ENCODE peak calls at places on chromosomes 13 and 19, in four cellular contexts. A is GM12878, U is SK-N-SH, I is HepG2. H is an unnamed sample.

GRCh38 chr13:98372886-98373285 is 195.8 kb upstream of the RNF113B start:
- DNase-seq in A (no peak), U (no peak), I (no peak), H (peak)

GRCh38 chr13:112455476-112456059 is 79.4 kb downstream of the SPACA7 start:
- DNase-seq in U (no peak), A (no peak), I (no peak), H (no peak)

GRCh38 chr13:48411281-48412099 is 1.4 kb downstream of the LPAR6 start:
- DNase-seq in A (no peak), I (no peak), U (no peak), H (no peak)

GRCh38 chr13:113115363-113116205 is 7.0 kb upstream of the F10 start:
- DNase-seq in A (no peak), I (no peak), U (peak), H (no peak)

GRCh38 chr13:113971471-113972231 is 2.2 kb downstream of the C13orf46 start:
- DNase-seq in I (no peak), U (no peak), A (no peak), H (no peak)

GRCh38 chr19:7355871-7356270 is 7.1 kb downstream of the ARHGEF18 start:
- DNase-seq in U (no peak), A (no peak), I (no peak), H (no peak)

GRCh38 chr19:40690050-40690698 is at the start of gene NUMBL:
- DNase-seq in U (peak), A (no peak), I (no peak), H (no peak)

GRCh38 chr13:46179576-46180368 is 2.2 kb downstream of the LCP1 start:
- DNase-seq in I (no peak), U (no peak), A (no peak), H (no peak)

GRCh38 chr13:109249780-109250528 is 536.4 kb downstream of the IRS2 start:
- DNase-seq in U (no peak), I (no peak), A (no peak), H (no peak)

GRCh38 chr19:3266792-3267469 is 42.5 kb downstream of the CELF5 start:
- DNase-seq in A (no peak), I (no peak), U (no peak), H (peak)

GRCh38 chr13:112768795-112769411 is 79.1 kb downstream of the ATP11A start:
- DNase-seq in A (peak), I (no peak), U (no peak), H (no peak)

GRCh38 chr19:27742041-27742440 is 1470.9 kb downstream of the UQCRFS1 start:
- DNase-seq in I (no peak), A (no peak), U (no peak), H (no peak)

GRCh38 chr13:90701264-90701663 is 646.2 kb upstream of the MIR17HG start:
- DNase-seq in U (no peak), I (no peak), A (no peak), H (no peak)

GRCh38 chr19:55253842-55254624 is 4.8 kb downstream of the PPP6R1 start:
- DNase-seq in I (no peak), A (peak), U (no peak), H (no peak)

GRCh38 chr13:24540236-24541126 is 27.9 kb upstream of the PARP4 start:
- DNase-seq in U (peak), A (no peak), I (peak), H (peak)

GRCh38 chr13:78382481-78382880 is 220.9 kb downstream of the POU4F1 start:
- DNase-seq in U (no peak), A (no peak), I (no peak), H (no peak)

GRCh38 chr13:43444085-43444484 is 342.7 kb downstream of the ENOX1 start:
- DNase-seq in A (no peak), I (no peak), U (no peak), H (no peak)

GRCh38 chr19:22532388-22533310 is 101.5 kb upstream of the ZNF492 start:
- DNase-seq in A (no peak), I (no peak), U (no peak), H (no peak)

GRCh38 chr13:112226320-112227002 is 149.7 kb upstream of the SPACA7 start:
- DNase-seq in I (no peak), A (no peak), U (no peak), H (no peak)

GRCh38 chr13:98484289-98485219 is 92.4 kb downstream of the STK24 start:
- DNase-seq in A (no peak), I (peak), U (no peak), H (peak)

GRCh38 chr19:10766681-10767201 is 48.9 kb downstream of the DNM2 start:
- DNase-seq in A (no peak), I (no peak), U (peak), H (no peak)
- TF ChIP-seq FOXM1 in A (no peak), I (no peak), U (no peak), H (no peak)

GRCh38 chr13:40692946-40693345 is 26.5 kb upstream of the FOXO1 start:
- DNase-seq in U (no peak), A (peak), I (no peak), H (no peak)
- TF ChIP-seq FOXM1 in U (no peak), A (no peak), I (no peak), H (no peak)

DNA sequence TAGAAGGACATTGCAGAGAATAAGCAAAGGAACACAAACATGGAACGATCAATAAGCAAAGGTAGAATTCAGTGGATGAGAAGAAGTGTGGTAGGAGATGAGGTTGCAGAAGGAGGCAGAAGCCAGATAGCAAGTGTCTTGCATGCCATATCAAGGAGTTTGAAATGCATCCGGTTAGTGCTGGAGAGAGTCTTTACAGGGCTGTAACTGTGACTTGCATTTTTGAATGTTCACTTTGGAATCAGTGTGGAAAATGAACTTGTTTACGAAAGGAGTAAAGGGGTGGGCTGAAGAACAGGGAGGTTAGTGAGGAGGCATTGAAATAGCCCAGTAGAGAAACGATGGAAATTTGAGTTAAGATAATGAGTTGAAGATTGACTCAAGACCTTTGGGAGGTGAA is 90.7 kb upstream of the MBNL2 start:
- DNase-seq in A (no peak), I (no peak), U (no peak), H (no peak)
- TF ChIP-seq FOXM1 in A (no peak), I (no peak), U (no peak), H (no peak)

DNA sequence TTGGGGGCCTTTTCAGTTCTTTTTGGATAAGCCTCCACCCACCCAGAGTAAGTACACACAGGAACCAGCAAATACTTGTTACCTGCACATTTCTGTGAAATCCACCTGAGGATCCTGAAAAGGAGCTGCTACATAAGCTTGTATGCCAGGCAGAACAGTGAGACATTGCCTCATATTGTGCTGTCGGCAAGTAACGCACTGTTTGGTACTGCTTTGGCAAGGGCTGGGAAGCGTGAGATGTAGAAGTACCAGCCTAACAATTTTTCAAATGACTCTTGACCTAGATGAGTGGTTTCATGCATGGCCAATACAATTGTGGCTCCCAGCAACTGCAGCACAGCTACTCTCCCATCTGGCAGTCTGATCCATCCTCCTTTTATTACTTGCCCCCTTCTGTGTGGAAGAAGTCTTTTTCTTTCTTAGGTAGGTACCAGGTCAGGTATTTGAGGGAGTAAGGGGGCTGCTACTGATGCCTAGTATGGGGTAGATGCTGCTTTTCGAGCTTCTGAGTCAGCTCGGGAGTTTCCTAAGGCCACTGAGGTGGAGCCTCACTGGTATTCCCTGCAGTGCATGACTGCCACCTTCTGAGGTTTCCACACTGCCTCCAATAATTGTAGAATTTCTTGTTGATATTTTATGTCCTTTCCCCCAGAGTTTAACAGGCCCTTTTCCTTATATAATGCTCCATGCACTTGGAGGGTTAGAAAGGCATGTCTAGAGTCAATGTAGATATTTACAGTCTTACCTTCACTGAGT is 52.2 kb downstream of the ZNF737 start:
- DNase-seq in A (no peak), U (no peak), I (no peak), H (no peak)
- TF ChIP-seq FOXM1 in A (no peak), U (no peak), I (no peak), H (no peak)

DNA sequence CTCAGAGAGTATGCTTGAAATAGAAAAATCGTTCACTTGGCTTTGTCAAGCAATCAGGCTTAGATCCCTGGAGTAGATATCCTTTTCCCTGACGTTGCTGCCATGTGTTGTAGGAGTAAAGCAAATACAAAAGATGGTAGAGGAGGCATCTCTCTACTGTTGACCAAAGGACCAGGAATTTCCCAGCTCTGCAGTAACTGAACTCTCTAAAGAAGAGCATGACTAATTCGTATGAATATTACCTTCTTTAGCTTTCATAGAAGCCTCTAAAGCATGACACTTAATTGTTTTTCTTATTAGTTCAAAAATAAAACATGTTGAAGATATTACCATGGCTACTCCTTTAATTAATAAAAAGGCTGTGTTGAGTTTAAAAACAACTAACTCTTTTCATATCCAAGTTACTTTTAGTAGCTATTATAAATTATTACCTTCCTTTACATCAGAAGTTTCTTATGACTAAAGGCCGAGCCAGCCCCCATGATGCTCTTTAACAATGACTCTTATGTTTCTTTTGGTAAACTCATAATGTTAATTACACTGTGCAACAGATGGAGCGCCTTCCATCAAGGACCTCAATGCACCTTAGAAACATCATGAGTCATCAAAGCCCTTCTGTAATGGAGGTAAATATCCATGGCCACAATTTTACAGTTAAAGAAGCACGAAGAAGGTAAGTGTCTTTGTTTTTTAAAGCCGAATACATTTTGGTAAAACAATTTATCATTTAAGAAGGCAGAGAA is 352.4 kb downstream of the KLF5 start:
- DNase-seq in I (no peak), U (no peak), A (no peak), H (no peak)
- TF ChIP-seq FOXM1 in I (no peak), U (no peak), A (no peak), H (no peak)

GRCh38 chr19:39317476-39317875 is 3.2 kb downstream of the LRFN1 start:
- DNase-seq in A (no peak), U (no peak), I (no peak), H (no peak)

GRCh38 chr19:39315933-39316332 is 4.7 kb downstream of the LRFN1 start:
- DNase-seq in A (no peak), U (no peak), I (no peak), H (no peak)

GRCh38 chr19:39310558-39311311 is 9.9 kb downstream of the LRFN1 start:
- DNase-seq in U (no peak), A (no peak), I (no peak), H (no peak)

GRCh38 chr19:39316627-39317321 is 3.9 kb downstream of the LRFN1 start:
- DNase-seq in A (no peak), U (no peak), I (no peak), H (no peak)

DNA sequence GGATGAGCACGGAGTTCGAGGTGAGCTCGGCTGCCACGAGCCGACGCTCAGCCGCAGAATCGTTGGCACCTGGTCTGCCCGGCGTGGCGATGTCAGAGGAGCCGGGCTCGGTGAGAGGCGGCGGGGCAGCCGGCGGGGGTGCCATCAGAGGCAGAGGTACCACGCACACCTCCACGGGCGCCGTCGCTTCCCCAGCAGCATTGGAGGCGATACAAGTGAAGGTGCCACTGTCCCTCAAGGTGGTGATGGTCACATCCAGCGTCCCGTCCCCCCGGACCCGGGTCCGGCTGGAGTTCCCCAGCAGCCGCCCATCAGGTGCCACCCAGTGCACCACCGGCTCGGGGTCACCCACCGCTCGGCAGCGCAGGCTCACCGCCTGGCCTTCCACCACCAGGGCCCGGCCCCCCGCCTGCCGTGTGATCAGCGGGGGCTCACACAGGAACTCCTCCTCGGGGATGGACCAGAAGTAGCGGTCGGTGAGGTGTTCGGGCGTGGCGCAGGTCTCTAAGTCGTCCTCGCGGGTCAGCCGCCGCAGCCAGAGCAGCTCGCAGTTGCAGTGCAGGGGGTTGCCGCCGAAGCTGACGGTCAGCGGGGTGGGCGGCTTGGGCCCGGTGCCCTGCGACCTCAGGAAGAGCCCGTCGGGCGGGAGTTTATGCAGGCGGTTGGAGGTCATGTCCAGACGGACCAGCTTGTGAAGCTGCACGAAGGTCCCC is 6.5 kb downstream of the LRFN1 start:
- DNase-seq in U (no peak), A (no peak), I (no peak), H (no peak)
- TF ChIP-seq FOXM1 in U (no peak), A (no peak), I (no peak), H (no peak)

GRCh38 chr19:47111081-47111589 is 2.4 kb downstream of the ZC3H4 start:
- DNase-seq in U (peak), A (no peak), I (no peak), H (peak)
- TF ChIP-seq FOXM1 in U (no peak), A (no peak), I (no peak), H (no peak)

GRCh38 chr19:4830768-4831265 is 695 bp downstream of the TICAM1 start:
- DNase-seq in A (no peak), I (no peak), U (no peak), H (no peak)

GRCh38 chr19:4830332-4830731 is 1.2 kb downstream of the TICAM1 start:
- DNase-seq in I (no peak), U (no peak), A (no peak), H (no peak)

GRCh38 chr19:4831351-4832340 is at the start of gene TICAM1:
- DNase-seq in U (peak), I (no peak), A (no peak), H (no peak)

GRCh38 chr19:4829001-4829712 is 2.4 kb downstream of the TICAM1 start:
- DNase-seq in U (no peak), A (no peak), I (peak), H (no peak)

DNA sequence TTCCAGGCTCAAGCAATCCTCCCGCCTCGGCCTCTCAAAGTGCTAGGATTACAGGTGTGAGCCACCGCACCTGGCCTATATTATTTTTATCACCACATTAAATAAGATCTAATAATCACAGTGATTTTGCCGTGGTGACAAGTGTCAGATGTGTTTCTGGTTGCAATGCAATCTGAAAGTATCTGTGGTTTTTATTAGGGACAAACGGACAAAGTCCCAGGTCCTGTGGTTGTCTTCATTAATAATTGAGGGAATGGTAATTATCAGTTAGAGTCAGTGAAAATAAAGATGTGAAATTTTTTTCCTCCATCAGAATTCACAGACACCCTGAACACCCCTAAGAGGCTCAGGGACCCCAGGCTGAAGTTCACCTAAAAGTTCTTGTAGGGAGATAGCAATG is 1.3 kb upstream of the TICAM1 start:
- DNase-seq in U (no peak), I (no peak), A (no peak), H (no peak)
- TF ChIP-seq FOXM1 in U (no peak), I (no peak), A (no peak), H (no peak)

DNA sequence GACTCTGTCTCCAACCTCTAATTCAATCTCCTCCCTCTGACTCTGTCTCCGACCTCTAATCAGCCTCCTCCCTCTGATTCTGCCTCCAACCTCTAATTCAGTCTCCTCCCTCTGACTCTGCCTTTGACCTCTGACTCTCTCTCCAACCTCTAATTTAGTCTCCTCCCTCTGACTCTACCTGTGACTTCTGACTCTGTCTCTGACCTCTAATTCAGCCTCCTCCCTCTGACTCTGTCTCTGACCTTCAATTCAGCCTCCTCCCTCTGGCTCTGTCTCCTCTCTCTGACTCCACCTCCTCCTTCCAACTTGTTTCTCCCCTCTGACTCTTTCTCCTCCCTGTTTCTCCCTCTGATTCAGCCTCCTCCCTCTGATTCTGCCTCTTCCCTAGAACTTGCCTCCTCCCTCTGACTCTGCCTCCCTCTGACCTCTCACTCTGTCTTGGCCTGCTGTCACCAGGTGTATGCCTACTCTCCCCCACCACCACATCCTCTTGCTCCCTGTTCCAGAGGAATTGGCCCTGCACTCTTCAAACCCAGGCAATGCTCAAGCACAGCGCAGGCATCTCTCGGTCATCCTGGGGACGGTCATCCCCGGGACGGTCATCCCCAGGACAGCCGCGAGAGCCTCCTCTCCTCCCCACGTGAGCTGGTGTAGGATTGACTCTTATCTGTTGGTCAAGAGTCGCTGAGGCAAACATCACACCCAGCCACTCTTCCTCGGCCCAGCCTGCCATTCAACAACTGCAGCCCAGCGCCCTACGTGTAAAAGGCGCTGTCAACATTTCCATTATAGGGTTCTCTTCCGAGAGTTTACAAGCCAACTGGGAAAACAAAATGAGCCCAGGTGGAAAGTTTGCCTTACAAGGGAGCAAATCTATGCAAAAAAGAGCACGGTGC is 60.2 kb downstream of the ZIC5 start:
- DNase-seq in I (no peak), A (no peak), U (no peak), H (no peak)
- TF ChIP-seq FOXM1 in I (no peak), A (no peak), U (no peak), H (no peak)

DNA sequence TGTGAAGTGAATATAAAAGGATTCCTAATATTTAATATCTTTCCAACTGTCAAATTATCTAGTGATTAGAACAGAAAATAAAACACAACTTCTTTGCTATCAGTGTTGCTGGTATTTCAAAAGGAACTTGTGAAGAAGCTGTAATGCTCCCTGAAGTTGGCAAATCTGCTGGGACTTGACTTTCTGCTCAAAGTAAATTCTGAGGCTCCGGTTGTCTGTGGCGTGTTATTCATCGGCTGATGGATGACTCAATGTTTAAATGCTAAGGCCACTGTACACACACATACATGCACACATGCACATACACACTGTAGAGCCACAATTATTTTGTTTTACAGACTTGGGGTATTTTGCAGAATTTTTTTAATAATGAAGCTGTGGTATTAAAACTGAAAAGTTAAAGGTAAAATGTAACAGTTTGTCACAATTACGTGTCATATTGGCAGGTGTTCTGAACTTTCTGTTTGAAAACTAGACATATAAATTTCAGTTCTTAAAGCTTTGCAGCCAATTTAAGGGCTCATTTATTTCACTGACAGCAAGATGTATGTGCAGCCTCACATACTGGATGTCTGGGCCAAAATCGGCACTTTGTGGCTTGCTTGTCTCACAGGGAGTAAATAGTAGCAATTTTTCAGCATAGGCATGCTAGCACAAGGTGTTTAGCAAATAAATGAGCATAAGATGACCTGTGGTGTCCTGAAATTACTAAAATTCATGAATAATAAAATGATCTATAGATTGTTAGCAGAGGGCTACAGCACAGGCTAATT is 1691.7 kb upstream of the PCDH20 start:
- DNase-seq in U (no peak), I (no peak), A (no peak), H (no peak)
- TF ChIP-seq FOXM1 in U (no peak), I (no peak), A (no peak), H (no peak)

H was measured in HEK293T.